ENCODE peak calls at places on chromosomes 13 and 19, in six cellular contexts. S is ovary, T is adrenal gland, W is testis, U is body of pancreas, E is esophagus squamous epithelium. H is an unnamed sample. For H3K4me1, the result is how much of the 10 kb centered on the place peaks cover.

GRCh38 chr19:54707932-54708331 is 16.3 kb upstream of the KIR3DL3 start:
- DNase-seq in S (no peak), T (no peak), W (no peak), U (no peak), E (no peak), H (no peak)

GRCh38 chr19:45352914-45353796 is 12.6 kb downstream of the KLC3 start:
- DNase-seq in S (no peak), T (no peak), W (no peak), U (no peak), E (no peak), H (no peak)

GRCh38 chr13:33464345-33464744 is 178.8 kb upstream of the STARD13 start:
- DNase-seq in S (no peak), T (no peak), W (no peak), U (no peak), E (no peak), H (no peak)

GRCh38 chr13:99258946-99259345 is 767 bp upstream of the GPR18 start:
- DNase-seq in S (no peak), T (no peak), W (no peak), U (no peak), E (no peak), H (no peak)

GRCh38 chr19:46579286-46579944 is 21.7 kb upstream of the CALM3 start:
- DNase-seq in S (no peak), T (no peak), W (peak), U (no peak), E (no peak), H (no peak)

GRCh38 chr13:45333973-45334922 is 6.7 kb downstream of the TPT1 start:
- DNase-seq in S (no peak), T (no peak), W (no peak), U (no peak), E (no peak), H (no peak)

GRCh38 chr19:19342086-19343015 is 21.7 kb downstream of the MAU2 start:
- DNase-seq in S (peak), T (peak), W (peak), U (peak), E (no peak), H (peak)

GRCh38 chr19:12703056-12703455 is 6.6 kb upstream of the FBXW9 start:
- DNase-seq in S (no peak), T (no peak), W (peak), U (no peak), E (no peak), H (no peak)

GRCh38 chr13:27523345-27524073 is 73.1 kb upstream of the MTIF3 start:
- DNase-seq in S (no peak), T (no peak), W (no peak), U (no peak), E (no peak), H (no peak)

GRCh38 chr13:74129500-74130144 is 4.6 kb downstream of the KLF12 start:
- DNase-seq in S (no peak), T (no peak), W (no peak), U (no peak), E (no peak), H (no peak)

GRCh38 chr19:33390908-33391630 is 17.6 kb downstream of the CEBPG start:
- DNase-seq in S (no peak), T (no peak), W (no peak), U (no peak), E (no peak), H (no peak)

GRCh38 chr19:29277107-29277506 is 64.2 kb upstream of the UQCRFS1 start:
- DNase-seq in S (no peak), T (peak), W (no peak), U (peak), E (no peak), H (no peak)

GRCh38 chr13:106533940-106534843 is 1.3 kb downstream of the EFNB2 start:
- DNase-seq in S (peak), T (peak), W (peak), U (peak), E (no peak), H (peak)

GRCh38 chr13:43223206-43223605 is 199.8 kb downstream of the DNAJC15 start:
- DNase-seq in S (no peak), T (no peak), W (no peak), U (no peak), E (no peak), H (no peak)

GRCh38 chr19:27971869-27972268 is 1241.1 kb downstream of the UQCRFS1 start:
- DNase-seq in S (no peak), T (no peak), W (no peak), U (no peak), E (no peak), H (no peak)

GRCh38 chr13:21759503-21759902 is 88.6 kb downstream of the FGF9 start:
- DNase-seq in S (no peak), T (no peak), W (no peak), U (peak), E (no peak), H (no peak)

GRCh38 chr13:91639316-91639715 is 240.9 kb downstream of the GPC5 start:
- DNase-seq in S (no peak), T (no peak), W (no peak), U (no peak), E (no peak), H (no peak)

GRCh38 chr19:10718205-10719196 is 622 bp downstream of the DNM2 start:
- DNase-seq in S (peak), T (peak), W (peak), U (peak), E (no peak), H (no peak)
- TF ChIP-seq POLR2A in S (no peak), T (no peak), W (no peak), U (no peak), E (no peak), H (no peak)

GRCh38 chr19:15324791-15325519 is 7.4 kb downstream of the BRD4 start:
- DNase-seq in S (no peak), T (peak), W (peak), U (peak), E (no peak), H (no peak)

GRCh38 chr19:15331419-15332310 is 674 bp downstream of the BRD4 start:
- DNase-seq in S (peak), T (peak), W (peak), U (peak), E (no peak), H (peak)

GRCh38 chr19:15332311-15332996 is at the start of gene BRD4:
- DNase-seq in S (peak), T (peak), W (peak), U (peak), E (no peak), H (peak)

GRCh38 chr19:15328312-15328711 is 4.0 kb downstream of the BRD4 start:
- DNase-seq in S (no peak), T (no peak), W (peak), U (no peak), E (no peak), H (no peak)

GRCh38 chr19:15330801-15331418 is 1.4 kb downstream of the BRD4 start:
- DNase-seq in S (no peak), T (peak), W (peak), U (peak), E (no peak), H (no peak)
- H3K4me1 ChIP-seq in S (under half), T (half or more), W (half or more), U (half or more), E (half or more), H (under half)

DNA sequence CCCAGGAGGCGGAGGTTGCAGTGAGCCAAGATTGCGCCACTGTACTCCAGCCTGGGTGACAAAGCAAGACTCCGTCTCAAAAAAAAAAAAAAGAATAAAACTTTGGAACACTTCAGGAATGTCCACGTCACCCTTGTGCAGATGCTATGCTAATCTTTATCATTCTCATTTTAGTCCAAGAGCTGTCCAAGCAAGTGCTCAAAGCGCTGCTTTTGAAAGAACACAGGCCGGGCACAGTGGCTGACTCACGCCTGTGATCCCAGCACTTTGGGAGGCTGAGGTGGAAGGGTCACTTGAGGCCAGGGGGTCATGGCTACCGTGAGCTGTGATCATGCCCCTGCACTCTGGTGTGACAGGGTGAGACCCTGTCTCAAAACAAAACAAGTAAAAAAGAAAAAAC is 11.1 kb upstream of the UQCR11 start:
- DNase-seq in S (no peak), T (peak), W (no peak), U (no peak), E (no peak), H (no peak)
- TF ChIP-seq POLR2A in S (no peak), T (no peak), W (no peak), U (no peak), E (no peak), H (no peak)

GRCh38 chr13:76297331-76297730 is 588.9 kb downstream of the KCTD12 start:
- DNase-seq in S (no peak), T (no peak), W (no peak), U (no peak), E (no peak), H (no peak)
- H3K4me1 ChIP-seq in S (under half), T (under half), W (under half), U (under half), E (under half), H (under half)

GRCh38 chr13:49585220-49586157 is at the start of gene RCBTB1:
- DNase-seq in S (peak), T (peak), W (peak), U (peak), E (no peak), H (peak)
- TF ChIP-seq POLR2A in S (no peak), T (peak), W (no peak), U (peak), E (peak), H (peak)

GRCh38 chr19:3821156-3821555 is 35.0 kb upstream of the MATK start:
- DNase-seq in S (no peak), T (no peak), W (no peak), U (no peak), E (no peak), H (no peak)
- H3K4me1 ChIP-seq in S (under half), T (under half), W (under half), U (under half), E (under half), H (under half)

GRCh38 chr19:7860902-7861618 is 13.1 kb downstream of the PRR36 start:
- DNase-seq in S (no peak), T (no peak), W (no peak), U (no peak), E (no peak), H (no peak)
- TF ChIP-seq POLR2A in S (no peak), T (no peak), W (no peak), U (no peak), E (no peak), H (no peak)

DNA sequence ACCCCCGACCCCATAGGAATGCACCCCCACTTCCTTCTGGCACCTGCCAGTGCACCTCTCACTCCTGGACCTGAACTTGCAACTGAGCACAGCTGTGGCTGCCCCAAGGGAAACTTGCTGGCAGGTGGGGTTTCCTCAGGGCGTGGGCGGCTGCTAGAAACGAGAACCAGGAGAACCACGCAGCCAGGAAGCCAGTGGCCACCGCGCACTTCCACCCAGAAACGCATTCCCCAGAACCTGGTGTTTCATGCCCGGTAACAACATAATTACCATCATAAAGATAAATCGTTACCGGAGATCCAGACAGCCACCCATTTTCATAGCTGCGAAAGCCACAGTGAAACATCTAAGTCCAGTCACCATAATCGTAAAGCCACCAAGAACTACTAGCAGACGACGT is 75.2 kb upstream of the C13orf46 start:
- DNase-seq in S (no peak), T (no peak), W (no peak), U (no peak), E (no peak), H (no peak)
- H3K4me1 ChIP-seq in S (under half), T (under half), W (under half), U (under half), E (under half), H (under half)

H was measured in prostate gland.